ENCODE peak calls at places on chromosomes 16 and 17, in five cellular contexts. A, G, B, E and O are unnamed samples.

GRCh38 chr16:7449808-7450207 is 117.2 kb downstream of the RBFOX1 start:
- DNase-seq in A (no peak), G (no peak), E (no peak), B (no peak), O (no peak)

GRCh38 chr17:6381052-6381451 is 53.9 kb downstream of the AIPL1 start:
- DNase-seq in B (no peak), G (no peak), E (no peak), A (no peak), O (no peak)

GRCh38 chr16:80669673-80670072 is 128.9 kb downstream of the DYNLRB2 start:
- DNase-seq in E (no peak), A (no peak), G (no peak), B (no peak), O (no peak)

GRCh38 chr17:2943971-2944370 is 119.4 kb downstream of the OR1D5 start:
- DNase-seq in B (no peak), A (no peak), G (no peak), E (no peak), O (no peak)

GRCh38 chr17:20035501-20035900 is 26.3 kb downstream of the SPECC1 start:
- DNase-seq in G (no peak), A (no peak), B (no peak), E (no peak), O (no peak)

GRCh38 chr16:67150058-67150832 is 553 bp downstream of the B3GNT9 start:
- DNase-seq in G (peak; percentile 37), A (peak; percentile 86), B (peak; percentile 55), E (no peak), O (no peak)

GRCh38 chr16:637081-638018 is 1.2 kb upstream of the METTL26 start:
- DNase-seq in E (no peak), B (peak; percentile 81), A (peak; percentile 97), G (peak; percentile 94), O (no peak)

GRCh38 chr16:76278976-76279375 is 1.8 kb downstream of the CNTNAP4 start:
- DNase-seq in B (no peak), A (peak; percentile 59), G (no peak), E (no peak), O (no peak)

GRCh38 chr16:6725634-6726331 is 606.9 kb upstream of the RBFOX1 start:
- DNase-seq in E (no peak), B (no peak), G (no peak), A (peak; percentile 19), O (no peak)

GRCh38 chr17:49571764-49572163 is 3.9 kb upstream of the NXPH3 start:
- DNase-seq in A (no peak), G (no peak), B (no peak), E (no peak), O (no peak)

GRCh38 chr16:75591001-75591852 is 25.0 kb downstream of the GABARAPL2 start:
- DNase-seq in B (peak; percentile 84), E (no peak), A (peak; percentile 66), G (peak; percentile 14), O (no peak)

GRCh38 chr17:48374650-48375230 is 55.3 kb downstream of the SKAP1 start:
- DNase-seq in G (peak; percentile 35), E (no peak), A (peak; percentile 26), B (no peak), O (no peak)

GRCh38 chr16:57038151-57038550 is 48.8 kb downstream of the NLRC5 start:
- DNase-seq in E (no peak), B (peak; percentile 63), G (no peak), A (no peak), O (no peak)

GRCh38 chr16:11684231-11685025 is 16.2 kb downstream of the SNN start:
- DNase-seq in E (no peak), A (no peak), B (no peak), G (no peak), O (no peak)

GRCh38 chr16:69814561-69814960 is 52.4 kb downstream of the WWP2 start:
- DNase-seq in E (no peak), G (peak; percentile 87), B (no peak), A (peak; percentile 33), O (no peak)

GRCh38 chr16:69937465-69937951 is 13.6 kb upstream of the CLEC18A start:
- DNase-seq in B (no peak), E (no peak), A (peak; percentile 15), G (no peak), O (no peak)

GRCh38 chr16:29675811-29676643 is 3.0 kb upstream of the QPRT start:
- DNase-seq in G (no peak), A (no peak), E (no peak), B (peak; percentile 18), O (no peak)

GRCh38 chr17:35578929-35579448 is 618 bp upstream of the PEX12 start:
- DNase-seq in G (no peak), B (no peak), A (no peak), E (no peak), O (no peak)

GRCh38 chr17:2140683-2141082 is 85.8 kb downstream of the HIC1 start:
- DNase-seq in E (no peak), B (no peak), A (no peak), G (no peak), O (no peak)

GRCh38 chr16:70544548-70544947 is 20.9 kb downstream of the SF3B3 start:
- DNase-seq in B (no peak), G (no peak), A (no peak), E (no peak), O (no peak)

GRCh38 chr17:45722161-45722560 is 62.0 kb upstream of the CRHR1 start:
- DNase-seq in B (peak; percentile 5), A (peak; percentile 23), G (no peak), E (no peak), O (no peak)

GRCh38 chr17:34825102-34825501 is 136.2 kb downstream of the CCT6B start:
- DNase-seq in A (no peak), E (no peak), G (no peak), B (no peak), O (no peak)

GRCh38 chr17:27559996-27560481 is 70.9 kb upstream of the LGALS9 start:
- DNase-seq in B (peak; percentile 93), G (peak; percentile 75), A (peak; percentile 84), E (no peak), O (no peak)

GRCh38 chr17:51165680-51166197 is 472 bp upstream of the NME2 start:
- DNase-seq in G (no peak), A (peak; percentile 51), B (peak; percentile 22), E (no peak), O (peak; percentile 5)

GRCh38 chr17:77665833-77666232 is 292.7 kb upstream of the TNRC6C start:
- DNase-seq in B (no peak), G (no peak), E (no peak), A (no peak), O (no peak)

GRCh38 chr17:82943751-82944150 is 103.9 kb upstream of the ZNF750 start:
- DNase-seq in E (no peak), B (no peak), A (no peak), G (peak; percentile 8), O (no peak)

GRCh38 chr16:81004646-81005353 is 1.9 kb downstream of the CMC2 start:
- DNase-seq in A (peak; percentile 83), E (no peak), G (no peak), B (peak; percentile 62), O (no peak)